ENCODE peak calls at places on chromosomes 16 and 17, in seven cellular contexts. O is fibroblast of mammary gland, N is nucleus accumbens, Y is SHP77, J is T-helper 1 cell, R is A549, X is hippocampal formation. M is an unnamed sample.

GRCh38 chr17:68006797-68007196 is 10.5 kb upstream of the C17orf58 start:
- DNase-seq in O (peak; percentile 4), R (no peak), X (no peak), N (no peak), Y (no peak), J (no peak), M (no peak)

GRCh38 chr17:68288375-68288774 is 2.6 kb downstream of the SLC16A6 start:
- DNase-seq in Y (no peak), O (no peak), J (no peak), X (no peak), R (no peak), N (no peak), M (no peak)

GRCh38 chr16:57471852-57472664 is 9.6 kb downstream of the POLR2C start:
- DNase-seq in J (no peak), N (no peak), Y (no peak), R (peak; percentile 93), X (no peak), O (peak; percentile 18), M (no peak)

GRCh38 chr17:27466376-27466747 is 10.1 kb downstream of the KSR1 start:
- DNase-seq in J (no peak), Y (no peak), X (no peak), R (no peak), O (no peak), N (no peak), M (no peak)

GRCh38 chr16:13798211-13798610 is 121.7 kb upstream of the ERCC4 start:
- DNase-seq in J (no peak), R (no peak), N (no peak), O (no peak), Y (no peak), X (no peak), M (no peak)

GRCh38 chr16:4184038-4184702 is 57.7 kb downstream of the SRL start:
- DNase-seq in J (no peak), R (no peak), Y (no peak), O (no peak), X (no peak), N (no peak), M (no peak)

GRCh38 chr17:9750488-9750887 is 40.9 kb downstream of the DHRS7C start:
- DNase-seq in R (no peak), X (no peak), Y (no peak), N (no peak), J (no peak), O (no peak), M (no peak)

GRCh38 chr17:60604686-60605334 is 4.8 kb downstream of the PPM1D start:
- DNase-seq in N (no peak), X (peak; percentile 17), O (peak; percentile 67), J (no peak), Y (no peak), R (no peak), M (no peak)

GRCh38 chr17:28675980-28676379 is 14.0 kb downstream of the SUPT6H start:
- DNase-seq in X (no peak), Y (no peak), O (no peak), J (no peak), N (no peak), R (peak; percentile 42), M (no peak)

GRCh38 chr16:49491736-49492089 is 118.1 kb downstream of the C16orf78 start:
- DNase-seq in X (no peak), N (no peak), R (peak; percentile 10), J (no peak), O (no peak), Y (no peak), M (no peak)

GRCh38 chr17:50212121-50212843 is 10.9 kb upstream of the COL1A1 start:
- DNase-seq in X (no peak), Y (no peak), O (peak; percentile 95), R (no peak), N (no peak), J (no peak), M (no peak)

GRCh38 chr17:77829871-77830799 is 128.4 kb upstream of the TNRC6C start:
- DNase-seq in R (no peak), J (no peak), Y (no peak), X (no peak), N (no peak), O (peak; percentile 78), M (no peak)

GRCh38 chr17:62832405-62832804 is 24.3 kb upstream of the MARCHF10 start:
- DNase-seq in N (no peak), J (no peak), O (no peak), Y (no peak), X (no peak), R (no peak), M (no peak)

GRCh38 chr17:42561908-42562844 is at the start of gene COASY:
- DNase-seq in X (peak; percentile 84), O (peak; percentile 98), Y (peak; percentile 94), R (peak; percentile 100), N (peak; percentile 67), J (peak; percentile 86), M (peak; percentile 87)

GRCh38 chr16:53084736-53085538 is 30.1 kb downstream of the CHD9 start:
- DNase-seq in X (peak; percentile 25), O (no peak), R (no peak), J (no peak), N (no peak), Y (no peak), M (no peak)

GRCh38 chr16:2952679-2953078 is 11.4 kb upstream of the KREMEN2 start:
- DNase-seq in O (no peak), X (no peak), N (no peak), J (no peak), R (no peak), Y (peak; percentile 68), M (no peak)

GRCh38 chr17:82396601-82397435 is 21.3 kb upstream of the HEXD start:
- DNase-seq in Y (no peak), J (no peak), X (no peak), O (peak; percentile 100), N (no peak), R (no peak), M (no peak)

GRCh38 chr17:352421-353212 is at the start of gene RPH3AL:
- DNase-seq in J (no peak), N (no peak), R (peak; percentile 94), O (no peak), Y (peak; percentile 98), X (no peak), M (no peak)

GRCh38 chr17:6470751-6471521 is 26.7 kb downstream of the PIMREG start:
- DNase-seq in J (no peak), X (no peak), N (no peak), O (no peak), Y (no peak), R (no peak), M (no peak)

GRCh38 chr17:73719588-73720071 is 75.4 kb upstream of the SDK2 start:
- DNase-seq in Y (peak; percentile 89), X (peak; percentile 85), N (peak; percentile 35), O (no peak), R (no peak), J (no peak), M (no peak)

GRCh38 chr16:29030086-29030840 is 45.4 kb downstream of the LAT start:
- DNase-seq in X (no peak), Y (no peak), O (no peak), R (no peak), J (no peak), N (no peak), M (no peak)

GRCh38 chr16:4409081-4409932 is 7.1 kb downstream of the CORO7 start:
- DNase-seq in J (no peak), Y (no peak), N (no peak), R (peak; percentile 35), O (no peak), X (no peak), M (no peak)

GRCh38 chr16:49472598-49472997 is 99.0 kb downstream of the C16orf78 start:
- DNase-seq in N (no peak), J (peak; percentile 7), Y (no peak), X (no peak), R (no peak), O (no peak), M (no peak)

GRCh38 chr16:47371615-47372014 is 89.2 kb downstream of the ITFG1 start:
- DNase-seq in Y (no peak), O (no peak), J (no peak), X (peak; percentile 36), R (no peak), N (no peak), M (no peak)

GRCh38 chr16:11439216-11439615 is 94.0 kb downstream of the RMI2 start:
- DNase-seq in Y (no peak), O (no peak), X (no peak), N (no peak), R (no peak), J (no peak), M (no peak)

GRCh38 chr16:66790130-66790733 is 11.2 kb downstream of the TERB1 start:
- DNase-seq in Y (no peak), X (no peak), J (no peak), O (no peak), R (no peak), N (no peak), M (no peak)

GRCh38 chr17:72642720-72643119 is 449.8 kb downstream of the SLC39A11 start:
- DNase-seq in J (no peak), R (no peak), X (no peak), N (no peak), Y (no peak), O (no peak), M (no peak)

GRCh38 chr17:15655162-15655561 is 28.9 kb downstream of the TRIM16 start:
- DNase-seq in J (no peak), X (no peak), Y (no peak), N (no peak), R (no peak), O (no peak), M (no peak)

GRCh38 chr17:9874722-9875121 is 30.3 kb downstream of the RCVRN start:
- DNase-seq in R (no peak), N (no peak), Y (no peak), O (no peak), X (no peak), J (no peak), M (no peak)

GRCh38 chr16:30876867-30877266 is 17.0 kb downstream of the BCL7C start:
- DNase-seq in Y (peak; percentile 20), N (no peak), X (no peak), R (no peak), O (peak; percentile 11), J (no peak), M (no peak)

GRCh38 chr17:6857904-6858303 is 26.4 kb upstream of the TEKT1 start:
- DNase-seq in X (no peak), Y (no peak), N (no peak), R (no peak), O (no peak), J (no peak), M (no peak)

GRCh38 chr17:27882162-27882840 is 10.9 kb downstream of the LYRM9 start:
- DNase-seq in R (no peak), Y (no peak), O (no peak), N (no peak), X (no peak), J (no peak), M (no peak)

GRCh38 chr17:79087428-79088143 is 13.0 kb downstream of the ENGASE start:
- DNase-seq in J (peak; percentile 58), N (peak; percentile 12), R (peak; percentile 96), Y (peak; percentile 80), X (no peak), O (peak; percentile 45), M (peak; percentile 70)

GRCh38 chr17:1373710-1374237 is 26.2 kb downstream of the YWHAE start:
- DNase-seq in X (no peak), N (no peak), J (no peak), O (no peak), R (no peak), Y (no peak), M (no peak)

GRCh38 chr16:56841659-56842058 is 23.3 kb upstream of the SLC12A3 start:
- DNase-seq in J (no peak), Y (no peak), O (peak; percentile 14), X (no peak), R (no peak), N (no peak), M (no peak)

GRCh38 chr17:48795444-48796162 is 21.4 kb downstream of the TTLL6 start:
- DNase-seq in X (no peak), Y (no peak), R (peak; percentile 92), N (no peak), J (no peak), O (peak; percentile 84), M (no peak)

GRCh38 chr16:81837312-81837748 is 58.2 kb downstream of the PLCG2 start:
- DNase-seq in R (no peak), N (no peak), J (no peak), Y (no peak), X (no peak), O (no peak), M (no peak)

GRCh38 chr17:41811549-41812175 is at the start of gene P3H4:
- DNase-seq in J (peak; percentile 58), O (peak; percentile 71), N (peak; percentile 57), X (peak; percentile 31), Y (peak; percentile 56), R (peak; percentile 86), M (peak; percentile 59)

M was measured in T-helper 9 cell.